ENCODE peak calls at places on chromosomes 5 and 9, in nine cellular contexts. D, W, I, Z, F, H, C, O and Q are unnamed samples.

GRCh38 chr5:42366051-42366450 is 57.2 kb upstream of the GHR start:
- DNase-seq in F (no peak), O (no peak), C (no peak), Z (no peak), H (no peak), D (no peak), W (no peak), I (no peak), Q (no peak)

GRCh38 chr9:74412236-74412979 is 84.7 kb upstream of the RORB start:
- DNase-seq in D (no peak), C (no peak), F (no peak), W (no peak), Z (no peak), H (no peak), I (peak; percentile 8), O (no peak), Q (no peak)

GRCh38 chr5:91125916-91126315 is 257.2 kb downstream of the ARRDC3 start:
- DNase-seq in C (no peak), Z (no peak), I (no peak), O (no peak), W (no peak), F (no peak), D (no peak), H (no peak), Q (peak; percentile 23)

GRCh38 chr5:6328173-6328572 is 50.2 kb downstream of the MED10 start:
- DNase-seq in F (no peak), D (no peak), H (no peak), C (peak; percentile 17), Z (no peak), O (peak; percentile 22), W (peak; percentile 1), I (peak; percentile 64), Q (peak; percentile 14)

GRCh38 chr5:51411917-51412316 is 28.7 kb downstream of the ISL1 start:
- DNase-seq in Z (no peak), W (no peak), D (peak; percentile 63), C (no peak), F (no peak), I (no peak), H (peak; percentile 79), O (no peak), Q (no peak)

GRCh38 chr9:69193685-69194032 is 19.6 kb downstream of the TJP2 start:
- DNase-seq in O (no peak), C (no peak), D (peak; percentile 45), Z (no peak), F (no peak), I (no peak), H (peak; percentile 25), W (no peak), Q (no peak)

GRCh38 chr9:113675475-113675941 is 200.6 kb upstream of the ZNF618 start:
- DNase-seq in O (peak; percentile 98), D (no peak), C (peak; percentile 89), I (no peak), Z (peak; percentile 28), W (peak; percentile 100), H (no peak), F (no peak), Q (peak; percentile 99)

GRCh38 chr5:100903036-100903887 is at the start of gene ST8SIA4:
- DNase-seq in D (peak; percentile 25), W (peak; percentile 33), C (peak; percentile 69), H (peak; percentile 87), Z (peak; percentile 81), F (no peak), O (peak; percentile 59), I (peak; percentile 83), Q (peak; percentile 32)

GRCh38 chr5:171840066-171840465 is 54.4 kb downstream of the SMIM23 start:
- DNase-seq in D (no peak), Z (no peak), C (no peak), O (no peak), H (peak; percentile 38), F (no peak), W (no peak), I (no peak), Q (no peak)

GRCh38 chr5:171845040-171845439 is 59.4 kb downstream of the SMIM23 start:
- DNase-seq in D (no peak), Z (no peak), O (no peak), C (no peak), H (no peak), W (no peak), I (no peak), F (no peak), Q (no peak)

GRCh38 chr5:171842777-171843053 is 57.1 kb downstream of the SMIM23 start:
- DNase-seq in Z (no peak), I (no peak), D (no peak), O (no peak), H (no peak), F (no peak), C (no peak), W (no peak), Q (no peak)

GRCh38 chr5:171840701-171841522 is 55.3 kb downstream of the SMIM23 start:
- DNase-seq in W (no peak), Z (no peak), C (no peak), H (no peak), F (no peak), I (no peak), O (no peak), D (no peak), Q (no peak)

DNA sequence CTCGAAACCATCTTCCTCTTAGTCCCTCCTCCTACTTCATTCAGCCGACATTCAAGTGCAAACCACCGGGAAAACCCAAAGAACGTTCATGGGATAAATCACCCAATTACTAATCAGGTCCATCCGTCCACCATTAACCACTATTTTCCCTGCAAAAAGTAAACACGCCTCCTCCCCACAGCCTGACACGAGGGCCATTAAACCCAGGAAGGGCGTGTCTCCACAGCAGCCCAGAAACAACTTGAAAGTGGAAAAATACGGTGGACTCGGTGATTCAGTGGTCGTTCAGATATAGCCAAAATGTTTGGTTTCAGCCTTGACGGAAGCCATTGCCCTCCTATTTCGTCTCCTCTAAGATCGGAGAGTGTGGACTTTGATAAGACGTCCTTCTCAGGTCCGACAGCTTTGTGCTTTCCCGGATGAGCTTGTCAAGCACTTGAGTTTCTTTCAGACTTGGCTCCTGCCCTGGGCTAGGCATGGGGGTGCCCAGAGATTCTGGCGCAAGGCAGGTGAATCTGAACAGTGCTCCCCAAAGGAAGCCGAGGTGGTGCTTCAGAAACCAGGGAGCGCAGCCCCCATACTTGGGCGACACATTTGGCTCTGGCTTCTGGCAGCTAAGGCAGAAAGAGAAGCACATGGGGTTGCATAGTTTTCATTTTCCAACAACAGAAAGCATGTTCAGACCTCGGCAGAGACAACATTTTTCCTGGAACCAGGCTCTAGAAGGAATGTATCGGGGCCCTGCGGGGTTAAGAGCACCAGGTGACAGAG is 56.6 kb downstream of the SMIM23 start:
- DNase-seq in W (no peak), O (no peak), Z (no peak), I (no peak), C (peak; percentile 45), D (no peak), H (no peak), F (no peak), Q (peak; percentile 21)
- H3K4me3 ChIP-seq in W (no peak overlapping the region), O (no peak overlapping the region), Z (no peak overlapping the region), I (no peak overlapping the region), C (peak overlapping the region; percentile 40), D (no peak overlapping the region), H (no peak overlapping the region), F (no peak overlapping the region), Q (peak overlapping the region; percentile 31)

DNA sequence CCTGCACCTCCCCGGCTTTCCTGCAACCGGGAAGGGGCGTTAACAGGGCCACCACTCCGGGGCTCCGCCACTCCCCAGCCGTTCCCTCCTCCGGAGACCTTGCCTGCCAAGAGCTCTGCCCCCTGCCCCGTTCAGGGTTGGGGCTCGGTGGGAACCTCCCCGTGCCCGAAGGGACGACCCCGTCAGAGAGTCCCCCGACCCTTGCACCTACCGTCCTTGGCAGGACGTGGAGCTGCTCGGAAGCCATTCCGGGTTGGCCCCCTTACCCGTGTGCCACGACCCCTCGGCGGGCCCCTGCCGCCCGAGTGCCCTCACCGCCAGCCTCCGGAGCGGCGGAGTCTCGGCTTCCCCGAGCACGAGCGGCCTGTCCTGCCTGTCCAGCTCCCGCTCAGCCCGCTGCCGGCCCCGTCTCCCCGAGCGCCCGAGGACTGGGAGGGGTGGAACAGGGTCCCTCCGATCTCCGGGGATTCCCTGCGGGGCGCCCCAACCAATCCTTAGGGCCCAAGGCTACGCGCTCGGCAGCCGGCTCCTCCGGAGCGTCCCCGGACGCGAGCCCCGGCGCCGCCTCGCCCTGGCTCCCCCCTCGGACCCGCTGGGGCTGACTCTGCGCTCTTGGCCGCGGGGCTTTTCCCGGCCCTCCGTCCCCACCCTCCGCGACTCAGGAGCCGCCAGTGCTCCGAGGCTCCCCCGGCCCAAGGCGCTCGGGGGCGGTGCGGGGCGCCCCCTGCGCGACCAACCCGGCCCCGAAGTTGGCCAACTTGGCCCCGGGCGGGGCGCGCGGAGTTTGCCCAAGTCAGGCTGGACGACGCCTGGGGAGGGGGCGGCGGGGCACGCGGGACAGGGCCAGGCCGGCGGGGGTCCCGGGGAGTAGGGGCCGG is 721 bp downstream of the ADAMTS2 start:
- DNase-seq in Z (no peak), F (no peak), C (peak; percentile 26), I (peak; percentile 33), H (no peak), D (peak; percentile 76), W (peak; percentile 22), O (no peak), Q (peak; percentile 16)
- TF ChIP-seq CTCF in Z (no peak), F (no peak), C (no peak), I (no peak), H (no peak), D (no peak), W (no peak), O (no peak), Q (peak; percentile 0)

GRCh38 chr9:123339666-123340414 is 16.2 kb upstream of the CRB2 start:
- DNase-seq in W (no peak), Z (no peak), O (no peak), F (no peak), D (no peak), I (no peak), C (no peak), H (no peak), Q (no peak)
- H3K4me3 ChIP-seq in W (no peak overlapping the region), Z (peak overlapping the region; percentile 29), O (no peak overlapping the region), F (no peak overlapping the region), D (no peak overlapping the region), I (no peak overlapping the region), C (no peak overlapping the region), H (no peak overlapping the region), Q (no peak overlapping the region)

GRCh38 chr5:150394103-150394502 is 18.6 kb downstream of the CD74 start:
- DNase-seq in Z (no peak), H (no peak), O (peak; percentile 26), I (no peak), F (no peak), D (no peak), W (peak; percentile 84), C (peak; percentile 10), Q (no peak)

GRCh38 chr5:150386024-150386855 is 26.5 kb downstream of the CD74 start:
- DNase-seq in W (no peak), F (no peak), D (no peak), Z (no peak), O (no peak), C (no peak), I (no peak), H (no peak), Q (no peak)

GRCh38 chr5:150391064-150391834 is 21.5 kb downstream of the CD74 start:
- DNase-seq in H (no peak), Z (no peak), O (no peak), W (no peak), C (no peak), I (no peak), D (no peak), F (no peak), Q (no peak)

GRCh38 chr5:150392680-150393079 is 20.0 kb downstream of the CD74 start:
- DNase-seq in Z (no peak), W (no peak), H (no peak), F (no peak), C (no peak), D (no peak), O (no peak), I (no peak), Q (no peak)

DNA sequence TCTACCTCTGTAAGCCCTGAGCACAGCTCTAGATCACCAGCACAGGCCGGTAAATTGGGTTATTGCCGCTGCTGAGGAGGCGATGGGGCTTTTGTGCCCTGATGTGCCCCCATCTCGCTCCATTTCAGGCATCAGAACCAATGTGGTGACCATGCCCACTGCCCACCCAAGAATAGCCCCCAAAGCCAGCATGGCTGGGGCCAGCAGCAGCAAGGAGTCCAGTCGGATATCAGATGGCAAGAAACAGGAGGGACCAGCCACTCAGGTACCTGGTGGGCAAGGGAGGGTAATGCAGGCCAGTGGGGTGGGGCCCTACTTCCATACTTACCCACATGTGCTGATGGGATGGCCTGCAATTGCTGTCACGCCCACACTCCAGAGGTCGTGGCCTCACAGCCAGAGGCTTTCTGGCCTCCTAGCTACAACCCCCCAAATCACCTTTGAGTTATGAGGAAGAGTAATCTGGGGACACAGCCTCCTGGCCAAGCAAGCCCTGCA is 22.9 kb downstream of the CD74 start:
- DNase-seq in D (no peak), I (no peak), O (no peak), H (no peak), W (no peak), F (no peak), Z (no peak), C (no peak), Q (no peak)
- TF ChIP-seq CTCF in D (no peak), I (no peak), O (no peak), H (no peak), W (no peak), F (no peak), Z (no peak), C (no peak), Q (no peak)